ENCODE peak calls at places on chromosomes 3 and 15, in eight cellular contexts. H is CD8-positive, alpha-beta T cell; P is GM19239; N is GM03348; V is colonic mucosa; L is T-helper 2 cell treated with Interferon-gamma antibody and Interleukin-4, amounts not matched to agents 5 μg/mL and 100 μg/mL, for 36 hours; M is cardiac fibroblast; U is brain microvascular endothelial cell. B is an unnamed sample.

GRCh38 chr3:64900916-64901903 is 213.4 kb upstream of the ADAMTS9 start:
- DNase-seq in H (no peak), P (no peak), N (no peak), V (no peak), L (no peak), M (peak), U (no peak), B (no peak)

GRCh38 chr3:52983336-52983807 is 62.5 kb downstream of the SFMBT1 start:
- DNase-seq in H (peak), P (peak), N (no peak), V (no peak), L (peak), M (no peak), U (no peak), B (peak)

GRCh38 chr3:73453676-73454075 is 171.1 kb downstream of the PDZRN3 start:
- DNase-seq in H (no peak), P (no peak), N (peak), V (no peak), L (no peak), M (peak), U (no peak), B (no peak)

GRCh38 chr3:44988073-44988472 is 12.0 kb downstream of the EXOSC7 start:
- DNase-seq in H (no peak), P (no peak), N (peak), V (no peak), L (no peak), M (peak), U (no peak), B (no peak)

GRCh38 chr15:23565395-23566069 is at the start of gene MKRN3:
- DNase-seq in H (peak), P (no peak), N (no peak), V (no peak), L (peak), M (peak), U (no peak), B (peak)

GRCh38 chr3:161452179-161452578 is 44.4 kb upstream of the OTOL1 start:
- DNase-seq in H (no peak), P (no peak), N (no peak), V (no peak), L (no peak), M (no peak), U (no peak), B (no peak)

GRCh38 chr3:32334675-32335074 is 57.0 kb upstream of the CMTM7 start:
- DNase-seq in H (peak), P (no peak), N (no peak), V (no peak), L (peak), M (peak), U (no peak), B (no peak)

GRCh38 chr3:81581966-81582599 is 179.4 kb downstream of the GBE1 start:
- DNase-seq in H (no peak), P (no peak), N (peak), V (peak), L (no peak), M (peak), U (peak), B (peak)

GRCh38 chr15:75198560-75199346 is 2.9 kb upstream of the C15orf39 start:
- DNase-seq in H (no peak), P (no peak), N (no peak), V (no peak), L (peak), M (peak), U (peak), B (peak)

GRCh38 chr3:142218703-142219102 is 6.7 kb downstream of the GK5 start:
- DNase-seq in H (no peak), P (no peak), N (peak), V (no peak), L (no peak), M (peak), U (no peak), B (no peak)

B was measured in transverse colon.